ENCODE peak calls at places on chromosomes 5 and 9, in six cellular contexts. S, V, U, Q, X and J are unnamed samples.

GRCh38 chr9:17003576-17004240 is 131.1 kb upstream of the CNTLN start:
- DNase-seq in S (no peak), V (no peak), U (no peak), Q (peak; percentile 92), X (no peak), J (no peak)

GRCh38 chr5:75668988-75669760 is 48.1 kb downstream of the POC5 start:
- DNase-seq in S (peak; percentile 6), V (no peak), U (no peak), Q (no peak), X (peak; percentile 76), J (peak; percentile 38)

GRCh38 chr5:15386122-15386521 is 113.9 kb upstream of the FBXL7 start:
- DNase-seq in S (no peak), V (no peak), U (no peak), Q (no peak), X (no peak), J (no peak)

GRCh38 chr9:114973216-114973615 is 42.8 kb upstream of the TNFSF8 start:
- DNase-seq in S (no peak), V (no peak), U (no peak), Q (no peak), X (no peak), J (no peak)

GRCh38 chr5:81128416-81128815 is 104.7 kb upstream of the CKMT2 start:
- DNase-seq in S (no peak), V (no peak), U (no peak), Q (no peak), X (no peak), J (no peak)

GRCh38 chr5:75601996-75602395 is 9.3 kb upstream of the ANKDD1B start:
- DNase-seq in S (peak; percentile 28), V (no peak), U (no peak), Q (peak; percentile 26), X (no peak), J (no peak)

GRCh38 chr9:129889936-129890717 is 54.9 kb downstream of the USP20 start:
- DNase-seq in S (no peak), V (no peak), U (no peak), Q (no peak), X (peak; percentile 38), J (no peak)

GRCh38 chr5:52856564-52856963 is 68.8 kb downstream of the ITGA1 start:
- DNase-seq in S (peak; percentile 16), V (no peak), U (no peak), Q (peak; percentile 56), X (no peak), J (no peak)

GRCh38 chr5:171314728-171315385 is 5.8 kb downstream of the TLX3 start:
- DNase-seq in S (no peak), V (no peak), U (no peak), Q (no peak), X (no peak), J (no peak)

GRCh38 chr5:72818866-72819534 is 2.5 kb downstream of the TNPO1 start:
- DNase-seq in S (peak; percentile 58), V (peak; percentile 58), U (peak; percentile 18), Q (peak; percentile 86), X (peak; percentile 77), J (peak; percentile 57)

GRCh38 chr5:180595381-180596114 is 4.2 kb upstream of the SCGB3A1 start:
- DNase-seq in S (no peak), V (no peak), U (no peak), Q (no peak), X (no peak), J (no peak)

GRCh38 chr9:131762356-131762932 is 22.6 kb upstream of the RAPGEF1 start:
- DNase-seq in S (no peak), V (peak; percentile 72), U (no peak), Q (peak; percentile 86), X (peak; percentile 62), J (peak; percentile 54)

GRCh38 chr9:87875839-87876545 is 6.7 kb upstream of the SPATA31E1 start:
- DNase-seq in S (no peak), V (no peak), U (no peak), Q (no peak), X (peak; percentile 16), J (no peak)

GRCh38 chr9:2087500-2088313 is 72.6 kb downstream of the SMARCA2 start:
- DNase-seq in S (peak; percentile 50), V (no peak), U (no peak), Q (peak; percentile 72), X (no peak), J (peak; percentile 76)

GRCh38 chr9:36136277-36136893 is at the start of gene GLIPR2:
- DNase-seq in S (peak; percentile 66), V (peak; percentile 54), U (no peak), Q (peak; percentile 86), X (peak; percentile 86), J (peak; percentile 84)

GRCh38 chr5:55175781-55176175 is 2.8 kb upstream of the CDC20B start:
- DNase-seq in S (no peak), V (no peak), U (no peak), Q (no peak), X (no peak), J (no peak)

GRCh38 chr9:25964239-25964638 is 286.0 kb upstream of the TUSC1 start:
- DNase-seq in S (peak; percentile 59), V (peak; percentile 33), U (peak; percentile 18), Q (peak; percentile 77), X (peak; percentile 19), J (peak; percentile 61)

GRCh38 chr5:154276932-154277331 is 86.4 kb downstream of the GALNT10 start:
- DNase-seq in S (peak; percentile 25), V (no peak), U (no peak), Q (peak; percentile 96), X (peak; percentile 43), J (peak; percentile 43)

GRCh38 chr9:107422189-107422802 is 67.3 kb downstream of the KLF4 start:
- DNase-seq in S (peak; percentile 59), V (peak; percentile 74), U (no peak), Q (peak; percentile 85), X (peak; percentile 86), J (peak; percentile 49)

GRCh38 chr5:73388371-73388684 is 60.2 kb downstream of the FOXD1 start:
- DNase-seq in S (peak; percentile 30), V (no peak), U (no peak), Q (peak; percentile 64), X (no peak), J (no peak)

GRCh38 chr9:4638968-4639367 is 23.1 kb upstream of the PLPP6 start:
- DNase-seq in S (no peak), V (no peak), U (no peak), Q (no peak), X (no peak), J (no peak)

GRCh38 chr9:133533878-133534277 is 626 bp upstream of the ADAMTSL2 start:
- DNase-seq in S (no peak), V (no peak), U (no peak), Q (peak; percentile 23), X (no peak), J (no peak)

GRCh38 chr5:110932755-110933488 is 138.6 kb upstream of the TSLP start:
- DNase-seq in S (no peak), V (no peak), U (no peak), Q (no peak), X (no peak), J (no peak)
- H3K9ac ChIP-seq in S (no peak overlapping the region), V (no peak overlapping the region), U (no peak overlapping the region), Q (no peak overlapping the region), X (no peak overlapping the region), J (no peak overlapping the region)

GRCh38 chr9:22158275-22158674 is 149.2 kb upstream of the CDKN2B start:
- DNase-seq in S (peak; percentile 44), V (no peak), U (no peak), Q (no peak), X (no peak), J (no peak)
- H3K9ac ChIP-seq in S (peak overlapping the region; percentile 34), V (no peak overlapping the region), U (peak overlapping the region; percentile 69), Q (no peak overlapping the region), X (no peak overlapping the region), J (no peak overlapping the region)

DNA sequence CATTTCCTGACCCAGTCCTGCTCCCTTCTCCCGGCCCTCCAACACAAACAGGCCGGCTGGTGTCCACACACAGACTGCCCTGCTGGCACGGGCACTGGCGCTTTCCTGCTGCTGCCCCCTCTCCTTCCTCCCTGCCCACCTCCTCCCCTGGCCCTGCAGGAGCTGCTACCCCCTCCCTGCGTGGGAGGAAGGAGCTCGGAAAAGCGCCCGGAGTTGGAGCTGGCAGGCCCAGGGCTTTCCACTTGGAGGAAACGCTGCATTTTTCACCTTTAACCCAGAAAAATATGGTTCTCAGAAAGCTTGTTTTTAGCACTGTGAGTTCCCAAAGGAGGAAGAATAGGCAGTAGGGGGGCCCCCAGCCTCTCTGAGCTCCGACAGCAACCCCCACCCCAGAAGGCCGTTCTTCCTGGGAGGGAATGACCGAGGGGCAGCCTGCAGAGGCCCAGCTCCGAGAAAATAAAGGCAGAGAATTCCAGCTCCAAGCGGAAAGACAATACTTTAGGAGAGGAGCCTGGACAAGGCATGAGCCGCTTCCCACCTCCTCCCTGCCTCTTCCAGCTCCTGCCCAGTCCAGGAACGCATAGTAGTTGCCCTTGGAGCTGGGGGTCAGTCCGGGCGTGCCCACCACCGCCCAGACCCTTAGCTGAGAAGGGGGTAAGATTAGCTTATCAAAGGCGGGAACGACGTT is 88.9 kb downstream of the LIFR start:
- DNase-seq in S (no peak), V (no peak), U (no peak), Q (peak; percentile 65), X (no peak), J (no peak)
- H3K9ac ChIP-seq in S (no peak overlapping the region), V (no peak overlapping the region), U (no peak overlapping the region), Q (peak overlapping the region; percentile 37), X (no peak overlapping the region), J (no peak overlapping the region)

GRCh38 chr5:150675044-150675443 is 14.0 kb downstream of the MYOZ3 start:
- DNase-seq in S (no peak), V (no peak), U (no peak), Q (no peak), X (no peak), J (no peak)
- H3K9ac ChIP-seq in S (no peak overlapping the region), V (no peak overlapping the region), U (no peak overlapping the region), Q (no peak overlapping the region), X (no peak overlapping the region), J (no peak overlapping the region)

GRCh38 chr9:124209774-124210173 is 48.0 kb upstream of the NEK6 start:
- DNase-seq in S (no peak), V (no peak), U (no peak), Q (no peak), X (no peak), J (no peak)

GRCh38 chr9:124210697-124211096 is 47.1 kb upstream of the NEK6 start:
- DNase-seq in S (no peak), V (no peak), U (no peak), Q (peak; percentile 43), X (no peak), J (no peak)

GRCh38 chr9:124206391-124206790 is 51.4 kb upstream of the NEK6 start:
- DNase-seq in S (no peak), V (no peak), U (no peak), Q (no peak), X (no peak), J (no peak)

GRCh38 chr9:124208571-124208970 is 49.2 kb upstream of the NEK6 start:
- DNase-seq in S (no peak), V (no peak), U (no peak), Q (no peak), X (no peak), J (peak; percentile 83)

DNA sequence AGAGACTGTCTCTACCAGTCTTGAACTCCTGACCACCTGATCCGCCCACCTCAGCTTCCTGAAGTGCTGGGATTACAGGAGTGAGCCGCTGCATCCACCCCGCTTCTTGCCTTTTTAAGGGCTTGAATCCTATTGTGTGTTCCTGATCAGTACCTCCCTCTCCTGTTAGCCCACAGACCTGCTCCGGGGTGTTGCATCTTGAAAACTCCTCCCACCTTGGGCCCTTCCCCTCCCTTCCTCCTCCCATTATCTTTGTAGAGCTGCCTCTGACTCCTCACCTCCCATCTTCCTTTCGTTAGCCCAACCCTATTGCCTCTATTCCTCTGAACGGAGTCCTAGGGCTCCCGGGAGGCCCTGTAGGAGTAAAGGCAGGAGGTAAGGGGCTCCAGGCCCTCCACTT is 48.5 kb upstream of the NEK6 start:
- DNase-seq in S (no peak), V (peak; percentile 29), U (no peak), Q (no peak), X (no peak), J (no peak)
- H3K9ac ChIP-seq in S (no peak overlapping the region), V (no peak overlapping the region), U (no peak overlapping the region), Q (no peak overlapping the region), X (no peak overlapping the region), J (no peak overlapping the region)